ENCODE peak calls at places on chromosome 19, in four cellular contexts. Y, A, F and L are unnamed samples.

GRCh38 chr19:17346109-17346671 is 8.8 kb downstream of the GTPBP3 start:
- DNase-seq in Y (peak; percentile 90), A (peak; percentile 90), F (peak; percentile 76), L (peak; percentile 82)

GRCh38 chr19:43699506-43700367 is 16.1 kb upstream of the IRGC start:
- DNase-seq in Y (peak; percentile 52), A (no peak), F (no peak), L (no peak)

GRCh38 chr19:52086481-52086880 is 9.1 kb downstream of the ZNF841 start:
- DNase-seq in Y (no peak), A (no peak), F (no peak), L (no peak)

GRCh38 chr19:13102666-13103584 is at the start of gene LYL1:
- DNase-seq in Y (no peak), A (peak; percentile 84), F (no peak), L (peak; percentile 78)

GRCh38 chr19:2533072-2533425 is 57.1 kb downstream of the GADD45B start:
- DNase-seq in Y (no peak), A (no peak), F (no peak), L (no peak)

GRCh38 chr19:46426506-46427162 is 2.1 kb downstream of the PNMA8C start:
- DNase-seq in Y (peak; percentile 83), A (peak; percentile 73), F (peak; percentile 25), L (peak; percentile 85)

GRCh38 chr19:48887861-48888612 is 10.5 kb downstream of the TULP2 start:
- DNase-seq in Y (no peak), A (no peak), F (no peak), L (no peak)

GRCh38 chr19:18330865-18331264 is 8.0 kb upstream of the LSM4 start:
- DNase-seq in Y (no peak), A (no peak), F (no peak), L (no peak)

GRCh38 chr19:42198676-42199439 is 18.6 kb downstream of the DEDD2 start:
- DNase-seq in Y (no peak), A (peak; percentile 86), F (peak; percentile 62), L (no peak)

GRCh38 chr19:41350735-41351338 is 2.9 kb downstream of the TGFB1 start:
- DNase-seq in Y (no peak), A (no peak), F (no peak), L (no peak)

GRCh38 chr19:55015126-55015525 is 22.9 kb downstream of the GP6 start:
- DNase-seq in Y (no peak), A (no peak), F (no peak), L (no peak)

GRCh38 chr19:32909257-32909656 is 39.7 kb upstream of the SLC7A9 start:
- DNase-seq in Y (no peak), A (no peak), F (no peak), L (no peak)

GRCh38 chr19:55406869-55407624 is 541 bp downstream of the UBE2S start:
- DNase-seq in Y (no peak), A (peak; percentile 67), F (peak; percentile 31), L (no peak)

GRCh38 chr19:728011-728410 is 19.3 kb downstream of the PALM start:
- DNase-seq in Y (no peak), A (no peak), F (no peak), L (peak; percentile 77)

GRCh38 chr19:18603255-18603957 is 3.2 kb downstream of the CRLF1 start:
- DNase-seq in Y (no peak), A (peak; percentile 53), F (no peak), L (no peak)

GRCh38 chr19:33239223-33239975 is 13.7 kb upstream of the SLC7A10 start:
- DNase-seq in Y (no peak), A (no peak), F (no peak), L (no peak)

GRCh38 chr19:13040232-13040915 is 45.1 kb downstream of the NFIX start:
- DNase-seq in Y (no peak), A (no peak), F (no peak), L (no peak)

GRCh38 chr19:16575861-16576689 is 3.9 kb upstream of the SLC35E1 start:
- DNase-seq in Y (no peak), A (no peak), F (no peak), L (no peak)

GRCh38 chr19:6802336-6803035 is 30.0 kb downstream of the VAV1 start:
- DNase-seq in Y (no peak), A (peak; percentile 70), F (peak; percentile 51), L (peak; percentile 17)

GRCh38 chr19:52963229-52963760 is 614 bp upstream of the ZNF816 start:
- DNase-seq in Y (peak; percentile 18), A (peak; percentile 26), F (no peak), L (no peak)

GRCh38 chr19:31099470-31100190 is 249.6 kb downstream of the TSHZ3 start:
- DNase-seq in Y (no peak), A (no peak), F (no peak), L (no peak)

GRCh38 chr19:750640-751423 is at the start of gene MISP:
- DNase-seq in Y (no peak), A (no peak), F (no peak), L (no peak)

GRCh38 chr19:19405919-19406877 is 723 bp downstream of the GATAD2A start:
- DNase-seq in Y (peak; percentile 51), A (peak; percentile 58), F (peak; percentile 47), L (peak; percentile 51)

GRCh38 chr19:47272448-47273312 is 2.0 kb upstream of the INAFM1 start:
- DNase-seq in Y (no peak), A (peak; percentile 51), F (no peak), L (peak; percentile 71)